ENCODE peak calls at places on chromosomes 3 and 15, in eight cellular contexts. H is GM23248, Q is PC-3, M is fibroblast of lung, C is neuronal stem cell, N is neural progenitor cell, L is IMR-90, D is mesenchymal stem cell. A is an unnamed sample.

GRCh38 chr3:51386159-51386851 is 1.2 kb downstream of the MANF start:
- DNase-seq in M (no peak), Q (no peak), L (no peak), D (peak; percentile 29), H (peak; percentile 37), N (no peak), C (no peak), A (no peak)

GRCh38 chr15:25437751-25438600 is 848 bp downstream of the UBE3A start:
- DNase-seq in C (peak; percentile 74), D (peak; percentile 69), L (peak; percentile 40), N (peak; percentile 90), H (peak; percentile 85), Q (peak; percentile 47), M (peak; percentile 52), A (peak; percentile 54)

GRCh38 chr3:182212479-182213076 is 500.9 kb downstream of the SOX2 start:
- DNase-seq in H (peak; percentile 6), L (peak; percentile 22), C (no peak), Q (peak; percentile 99), M (peak; percentile 85), D (peak; percentile 70), N (no peak), A (peak; percentile 98)

GRCh38 chr15:60396964-60397771 is 618 bp downstream of the ANXA2 start:
- DNase-seq in Q (peak; percentile 78), C (no peak), M (peak; percentile 71), D (peak; percentile 82), H (peak; percentile 95), N (peak; percentile 80), L (peak; percentile 68), A (peak; percentile 77)

GRCh38 chr3:183818706-183819624 is 6.4 kb downstream of the MAP6D1 start:
- DNase-seq in L (no peak), N (no peak), C (no peak), M (no peak), D (no peak), H (no peak), Q (no peak), A (no peak)

GRCh38 chr15:45048784-45049631 is 26.0 kb downstream of the SORD start:
- DNase-seq in M (no peak), H (no peak), D (no peak), C (no peak), Q (no peak), N (no peak), L (peak; percentile 40), A (no peak)

GRCh38 chr3:88263417-88264116 is 113.8 kb downstream of the C3orf38 start:
- DNase-seq in Q (no peak), D (peak; percentile 1), L (no peak), M (no peak), C (no peak), H (no peak), N (no peak), A (no peak)

GRCh38 chr15:29676961-29677402 is 145.3 kb downstream of the TJP1 start:
- DNase-seq in Q (peak; percentile 74), M (peak; percentile 17), D (no peak), H (peak; percentile 49), N (peak; percentile 25), C (no peak), L (peak; percentile 62), A (peak; percentile 34)

GRCh38 chr15:81939604-81940440 is 106.0 kb downstream of the MEX3B start:
- DNase-seq in H (peak; percentile 20), Q (peak; percentile 84), L (peak; percentile 81), C (peak; percentile 30), M (peak; percentile 80), N (peak; percentile 60), D (peak; percentile 35), A (peak; percentile 53)

GRCh38 chr3:29955413-29955812 is 651.0 kb upstream of the TGFBR2 start:
- DNase-seq in L (no peak), Q (peak; percentile 45), C (no peak), D (no peak), N (no peak), H (no peak), M (no peak), A (no peak)

GRCh38 chr3:154132777-154133375 is 11.7 kb downstream of the ARHGEF26 start:
- DNase-seq in C (no peak), D (peak; percentile 28), H (no peak), M (peak; percentile 28), N (no peak), L (peak; percentile 11), Q (no peak), A (peak; percentile 39)

GRCh38 chr15:101558217-101558941 is 68.9 kb upstream of the PCSK6 start:
- DNase-seq in C (no peak), L (no peak), M (no peak), Q (peak; percentile 38), H (no peak), N (no peak), D (peak; percentile 40), A (no peak)

GRCh38 chr3:36540898-36541518 is 160.7 kb downstream of the STAC start:
- DNase-seq in M (peak; percentile 30), L (peak; percentile 9), C (peak; percentile 45), Q (peak; percentile 71), N (peak; percentile 71), D (peak; percentile 26), H (peak; percentile 76), A (peak; percentile 11)

GRCh38 chr3:130725746-130726145 is 20.9 kb downstream of the PIK3R4 start:
- DNase-seq in N (no peak), Q (no peak), D (no peak), H (peak; percentile 63), M (peak; percentile 13), L (no peak), C (no peak), A (no peak)

DNA sequence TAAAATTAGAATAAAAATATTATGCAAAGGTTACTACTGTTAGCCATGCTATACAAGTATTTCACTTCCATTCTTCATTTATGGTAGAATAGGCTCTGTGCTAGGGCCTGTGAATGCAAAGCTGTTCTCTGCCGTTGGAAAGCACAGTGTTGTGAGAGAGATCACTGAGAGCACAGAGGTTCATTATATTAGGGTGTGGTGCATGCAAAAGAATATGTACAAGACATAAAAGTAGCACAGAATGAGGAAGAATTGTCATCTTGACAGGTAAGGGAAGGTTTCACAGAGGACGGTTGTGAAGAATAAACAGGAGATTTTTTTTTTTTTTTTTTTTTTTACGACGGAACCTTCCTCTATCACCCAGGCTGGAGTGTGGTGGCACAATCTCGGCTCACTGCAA is 25.2 kb upstream of the FNDC3B start:
- DNase-seq in M (no peak), Q (no peak), N (no peak), D (no peak), H (no peak), C (no peak), L (no peak), A (no peak)
- H2AFZ ChIP-seq in M (no peak overlapping the region), Q (no peak overlapping the region), N (no peak overlapping the region), D (no peak overlapping the region), H (no peak overlapping the region), C (no peak overlapping the region), L (no peak overlapping the region), A (no peak overlapping the region)

DNA sequence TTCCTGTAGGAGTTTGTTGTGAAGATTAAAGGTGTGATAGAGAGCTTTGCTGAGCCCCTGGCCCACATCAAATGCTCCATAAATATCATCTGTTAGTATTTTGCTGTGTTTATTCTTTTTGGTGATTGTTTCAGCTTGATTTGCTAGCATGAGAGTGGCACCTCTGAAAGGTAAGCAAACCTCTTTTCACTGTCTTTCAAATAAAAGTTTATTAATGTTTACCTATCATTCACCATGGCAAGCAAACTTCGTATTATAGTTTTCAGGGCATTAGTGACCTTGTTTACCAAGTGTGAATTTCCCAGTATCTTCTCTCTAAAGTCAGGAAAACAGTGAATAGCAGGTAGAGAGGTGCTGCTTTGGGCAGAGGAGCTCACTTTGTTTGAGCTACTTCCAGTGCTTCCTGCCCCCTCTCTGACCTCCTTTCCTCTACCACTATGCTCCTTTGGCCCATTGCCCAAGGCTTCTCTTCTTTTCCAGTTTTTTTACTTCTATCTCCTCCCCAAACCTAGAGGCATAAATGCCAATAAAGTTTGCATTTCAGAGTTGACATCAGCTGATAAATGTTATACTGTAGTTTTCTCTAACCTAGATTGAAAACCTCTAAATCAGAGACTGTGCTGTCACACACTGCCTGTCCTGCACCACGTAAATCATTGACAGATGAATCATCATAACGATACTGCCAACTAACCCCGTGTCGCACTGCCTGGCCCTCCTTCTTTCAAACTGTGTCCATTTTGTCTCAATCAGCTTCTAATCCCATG is 569.0 kb downstream of the TUSC7 start:
- DNase-seq in D (peak; percentile 9), L (peak; percentile 33), M (peak; percentile 8), C (no peak), H (peak; percentile 25), Q (peak; percentile 50), N (no peak), A (no peak)
- H2AFZ ChIP-seq in D (no peak overlapping the region), L (no peak overlapping the region), M (no peak overlapping the region), C (no peak overlapping the region), H (no peak overlapping the region), Q (no peak overlapping the region), N (no peak overlapping the region), A (no peak overlapping the region)

GRCh38 chr3:100681496-100681895 is 27.8 kb upstream of the TFG start:
- DNase-seq in N (no peak), D (no peak), H (no peak), C (no peak), M (no peak), L (no peak), Q (no peak), A (no peak)

GRCh38 chr3:100682056-100682853 is 27.0 kb upstream of the TFG start:
- DNase-seq in D (no peak), M (no peak), Q (no peak), L (no peak), H (peak; percentile 16), N (no peak), C (no peak), A (no peak)

DNA sequence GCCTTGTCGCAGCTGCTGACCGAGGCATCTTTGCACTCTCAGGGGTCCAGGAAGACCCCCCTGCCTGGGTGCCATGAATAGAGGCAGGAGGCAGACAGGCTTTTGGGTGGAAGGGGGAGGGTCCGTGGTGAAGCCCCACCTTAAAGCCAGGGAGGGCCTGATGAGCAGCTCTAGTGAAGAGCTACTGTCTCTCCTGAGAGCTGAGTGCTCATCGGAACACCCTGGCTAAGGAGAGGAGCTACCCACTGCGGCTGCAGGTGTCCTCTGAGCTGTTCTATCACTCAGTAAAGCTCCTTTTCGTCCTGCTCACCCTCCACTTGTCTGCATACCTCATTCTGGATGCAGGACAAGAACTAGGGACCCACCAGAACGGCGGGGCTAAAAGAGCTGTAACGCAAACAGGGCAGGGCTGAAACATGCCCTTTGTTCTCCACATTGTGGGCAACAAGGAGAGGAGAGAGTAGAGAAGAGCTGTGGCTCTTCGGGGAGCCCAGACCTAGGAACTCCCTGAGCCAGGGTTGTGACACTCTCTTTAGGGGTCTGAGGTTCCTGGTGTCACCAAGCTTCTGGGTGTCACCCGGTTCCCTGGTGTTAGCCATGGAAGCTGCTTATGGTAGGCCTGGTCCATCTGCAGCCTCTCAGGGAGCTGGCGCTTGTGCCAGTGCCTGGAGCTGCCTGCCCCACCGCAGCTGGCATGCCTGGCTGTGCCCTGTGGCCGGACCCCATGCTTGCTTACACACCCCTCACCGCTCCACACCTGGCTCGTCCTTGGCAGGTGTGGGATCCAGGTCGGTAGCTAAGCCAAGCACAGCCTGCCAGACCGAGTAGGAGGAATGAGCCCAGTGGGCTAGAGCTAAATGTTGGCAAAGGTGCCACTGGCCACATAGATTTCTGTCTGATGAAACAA is 26.2 kb upstream of the TFG start:
- DNase-seq in N (no peak), H (no peak), C (no peak), Q (no peak), D (no peak), L (no peak), M (no peak), A (no peak)
- H2AFZ ChIP-seq in N (no peak overlapping the region), H (no peak overlapping the region), C (peak overlapping the region; percentile 48), Q (no peak overlapping the region), D (no peak overlapping the region), L (peak overlapping the region; percentile 58), M (no peak overlapping the region), A (peak overlapping the region; percentile 23)

DNA sequence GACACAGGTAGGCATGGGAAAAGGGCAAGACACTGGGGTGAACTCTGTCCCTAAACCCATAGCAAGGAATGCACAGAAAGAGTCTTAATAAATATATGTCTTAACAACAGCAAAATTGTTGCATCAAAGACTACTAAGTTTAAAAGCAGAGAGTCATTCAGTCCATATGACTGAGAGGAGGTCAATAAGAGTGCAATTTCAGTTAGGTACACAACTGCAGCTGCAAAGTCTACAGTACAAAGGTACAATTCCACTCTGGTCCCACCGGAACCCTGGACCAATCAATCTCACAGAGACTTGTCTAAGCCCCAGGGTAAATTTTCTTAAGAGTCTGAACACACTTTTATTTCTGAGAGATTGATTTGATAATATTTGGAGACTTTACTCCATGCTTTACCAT is 6.9 kb downstream of the CP start:
- DNase-seq in Q (no peak), L (no peak), C (no peak), M (no peak), H (no peak), N (no peak), D (no peak), A (no peak)
- H2AFZ ChIP-seq in Q (no peak overlapping the region), L (no peak overlapping the region), C (peak overlapping the region; percentile 13), M (no peak overlapping the region), H (no peak overlapping the region), N (no peak overlapping the region), D (no peak overlapping the region), A (no peak overlapping the region)

A was measured in mammary epithelial cell.